ENCODE peak calls at places on chromosomes 11 and 22, in nine cellular contexts. E, G, H, Y, T, K, S, N and L are unnamed samples.

GRCh38 chr11:93000511-93001476 is 31.3 kb downstream of the MTNR1B start:
- DNase-seq in S (no peak), K (no peak), T (no peak), G (no peak), H (no peak), E (no peak), N (no peak), Y (peak), L (no peak)

GRCh38 chr11:9405721-9406120 is 21.3 kb downstream of the IPO7 start:
- DNase-seq in Y (no peak), E (no peak), N (no peak), T (no peak), S (no peak), H (no peak), G (no peak), K (no peak), L (no peak)

GRCh38 chr11:45791524-45791923 is 13.4 kb upstream of the SLC35C1 start:
- DNase-seq in N (no peak), Y (no peak), S (no peak), H (no peak), K (no peak), E (no peak), T (no peak), G (no peak), L (no peak)

GRCh38 chr11:77548552-77549439 is 41.0 kb upstream of the AQP11 start:
- DNase-seq in K (no peak), S (no peak), E (no peak), Y (no peak), T (no peak), G (no peak), H (no peak), N (no peak), L (no peak)

GRCh38 chr11:45332486-45332934 is 46.4 kb upstream of the SYT13 start:
- DNase-seq in T (no peak), G (no peak), N (peak), H (peak), K (peak), E (no peak), Y (peak), S (peak), L (peak)

GRCh38 chr11:108871152-108871551 is 206.3 kb downstream of the DDX10 start:
- DNase-seq in G (no peak), E (no peak), K (peak), H (peak), T (no peak), N (peak), Y (peak), S (peak), L (peak)

GRCh38 chr11:131154329-131154728 is 216.1 kb upstream of the NTM start:
- DNase-seq in Y (no peak), N (no peak), T (no peak), H (no peak), E (no peak), K (no peak), S (no peak), G (no peak), L (no peak)

GRCh38 chr11:78079232-78080083 is at the start of gene NDUFC2:
- DNase-seq in H (peak), G (peak), S (peak), N (peak), Y (peak), E (peak), K (peak), T (peak), L (peak)

GRCh38 chr11:77423624-77424023 is 50.3 kb downstream of the PAK1 start:
- DNase-seq in G (no peak), S (no peak), H (no peak), N (no peak), E (no peak), T (no peak), Y (no peak), K (no peak), L (no peak)

GRCh38 chr22:38412435-38413084 is 42.4 kb downstream of the KCNJ4 start:
- DNase-seq in N (peak), E (no peak), T (peak), H (peak), G (no peak), K (peak), S (no peak), Y (peak), L (peak)